ENCODE peak calls at places on chromosomes 7 and 10, in seven cellular contexts. N is neural progenitor cell, I is mammary epithelial cell, C is ovary, J is kidney epithelial cell, Z is astrocyte of the spinal cord, X is PC-9. E is an unnamed sample.

GRCh38 chr10:103265712-103266329 is 11.1 kb upstream of the INA start:
- DNase-seq in X (no peak), Z (peak; percentile 81), N (peak; percentile 89), J (peak; percentile 39), I (peak; percentile 59), C (peak; percentile 66), E (peak; percentile 81)

GRCh38 chr10:129541208-129541607 is 74.2 kb downstream of the MGMT start:
- DNase-seq in Z (peak; percentile 25), N (no peak), I (no peak), C (peak; percentile 71), J (no peak), X (no peak), E (peak; percentile 38)

GRCh38 chr7:127437772-127438330 is 45.3 kb upstream of the ZNF800 start:
- DNase-seq in X (no peak), I (peak; percentile 67), Z (peak; percentile 59), N (no peak), C (no peak), J (peak; percentile 55), E (peak; percentile 38)

GRCh38 chr10:80163741-80164341 is 31.3 kb downstream of the PLAC9 start:
- DNase-seq in I (peak; percentile 54), N (peak; percentile 75), X (peak; percentile 79), C (no peak), J (no peak), Z (peak; percentile 70), E (peak; percentile 97)

GRCh38 chr7:25037325-25037724 is 57.3 kb upstream of the OSBPL3 start:
- DNase-seq in C (no peak), X (no peak), N (no peak), Z (no peak), I (peak; percentile 27), J (no peak), E (peak; percentile 21)

GRCh38 chr7:17371656-17372524 is 73.4 kb downstream of the AHR start:
- DNase-seq in I (peak; percentile 89), C (no peak), J (peak; percentile 90), Z (peak; percentile 97), N (no peak), X (peak; percentile 75), E (peak; percentile 96)

GRCh38 chr10:117673208-117673607 is 130.7 kb downstream of the EMX2 start:
- DNase-seq in I (no peak), C (no peak), X (no peak), Z (no peak), N (no peak), J (no peak), E (no peak)

GRCh38 chr7:140080919-140081318 is 18.2 kb upstream of the PARP12 start:
- DNase-seq in N (no peak), C (no peak), Z (no peak), J (no peak), X (no peak), I (no peak), E (no peak)

GRCh38 chr7:87604264-87604663 is 3.6 kb upstream of the ABCB1 start:
- DNase-seq in C (no peak), J (no peak), N (no peak), Z (no peak), X (no peak), I (no peak), E (no peak)

GRCh38 chr10:69630651-69631400 is 779 bp downstream of the FAM241B start:
- DNase-seq in Z (no peak), I (peak; percentile 3), X (no peak), N (no peak), J (no peak), C (no peak), E (no peak)

GRCh38 chr7:98571986-98572385 is 45.1 kb upstream of the NPTX2 start:
- DNase-seq in Z (no peak), J (no peak), N (no peak), I (no peak), C (no peak), X (no peak), E (no peak)

GRCh38 chr10:52308251-52309031 is 5.6 kb upstream of the DKK1 start:
- DNase-seq in C (peak; percentile 40), N (peak; percentile 92), I (peak; percentile 45), Z (peak; percentile 82), J (no peak), X (peak; percentile 64), E (peak; percentile 84)
- H3K4me3 ChIP-seq in C (peak overlapping the region; percentile 29), N (peak overlapping the region; percentile 54), I (peak overlapping the region; percentile 42), Z (peak overlapping the region; percentile 50), J (peak overlapping the region; percentile 50), X (no peak overlapping the region), E (peak overlapping the region; percentile 54)

GRCh38 chr7:155531686-155532085 is 14.7 kb downstream of the CNPY1 start:
- DNase-seq in C (no peak), Z (no peak), X (no peak), J (no peak), N (peak; percentile 74), I (no peak), E (no peak)

GRCh38 chr7:155534691-155535090 is 11.7 kb downstream of the CNPY1 start:
- DNase-seq in J (no peak), X (no peak), Z (no peak), N (no peak), I (no peak), C (no peak), E (no peak)

GRCh38 chr7:155532792-155533119 is 13.6 kb downstream of the CNPY1 start:
- DNase-seq in Z (no peak), I (no peak), X (no peak), C (no peak), N (no peak), J (no peak), E (no peak)

GRCh38 chr7:155533120-155533826 is 13.1 kb downstream of the CNPY1 start:
- DNase-seq in J (no peak), N (peak; percentile 54), I (no peak), C (no peak), X (no peak), Z (no peak), E (no peak)

GRCh38 chr7:155533827-155534690 is 12.3 kb downstream of the CNPY1 start:
- DNase-seq in N (peak; percentile 88), I (no peak), X (no peak), J (no peak), Z (no peak), C (peak; percentile 44), E (peak; percentile 11)
- TF ChIP-seq CTCF in N (peak; percentile 79), I (peak; percentile 21), X (peak; percentile 57), J (peak; percentile 74), Z (peak; percentile 69), C (no peak), E (peak; percentile 52)

GRCh38 chr10:89364533-89364932 is 13.3 kb upstream of the IFIT1B start:
- DNase-seq in C (no peak), N (no peak), Z (no peak), J (no peak), X (no peak), I (no peak), E (no peak)
- H3K4me3 ChIP-seq in C (no peak overlapping the region), N (no peak overlapping the region), Z (no peak overlapping the region), J (no peak overlapping the region), X (no peak overlapping the region), I (no peak overlapping the region), E (no peak overlapping the region)

DNA sequence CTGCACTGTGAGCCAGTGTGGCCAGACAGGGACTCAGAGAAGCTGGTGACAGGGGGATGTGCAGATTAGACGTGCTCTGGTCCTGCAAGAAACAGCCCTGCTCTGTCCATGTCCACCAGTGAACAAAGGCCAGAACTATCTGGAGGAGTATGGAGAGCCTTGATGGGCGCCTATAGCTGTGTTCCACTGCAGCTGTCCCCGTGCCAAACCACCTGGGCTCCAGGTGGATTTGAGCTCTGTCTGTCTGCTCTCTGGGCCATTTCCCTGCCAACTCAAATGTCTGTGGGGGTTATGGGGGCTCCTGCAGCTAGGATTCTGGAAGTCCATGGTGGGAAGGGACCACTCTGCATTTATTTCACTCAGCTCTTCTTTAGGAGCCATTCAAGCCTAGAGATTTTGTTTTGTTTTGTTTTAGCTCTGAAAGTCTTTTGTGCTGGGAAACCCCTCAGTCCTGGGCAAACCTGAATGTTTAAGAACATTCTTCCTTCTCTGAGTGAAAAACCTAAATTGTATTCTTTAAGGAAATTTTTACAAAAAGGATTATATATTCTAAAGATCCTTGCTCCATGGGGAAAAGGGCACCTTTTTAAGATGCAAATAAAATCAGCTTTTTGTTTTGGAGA is 1039.5 kb upstream of the SORCS1 start:
- DNase-seq in J (no peak), I (no peak), Z (no peak), X (no peak), C (no peak), N (no peak), E (no peak)
- TF ChIP-seq CTCF in J (no peak), I (no peak), Z (no peak), X (no peak), C (no peak), N (no peak), E (no peak)

GRCh38 chr7:92753614-92754013 is 82.8 kb downstream of the CDK6 start:
- DNase-seq in J (no peak), X (no peak), N (no peak), Z (peak; percentile 34), C (no peak), I (peak; percentile 89), E (no peak)

GRCh38 chr7:92750440-92750839 is 85.9 kb downstream of the CDK6 start:
- DNase-seq in I (no peak), C (no peak), N (no peak), Z (no peak), X (no peak), J (no peak), E (peak; percentile 37)

GRCh38 chr7:92750961-92751360 is 85.4 kb downstream of the CDK6 start:
- DNase-seq in C (no peak), X (no peak), Z (peak; percentile 43), I (no peak), J (no peak), N (no peak), E (peak; percentile 31)

GRCh38 chr7:92749832-92750231 is 86.5 kb downstream of the CDK6 start:
- DNase-seq in Z (no peak), J (no peak), N (no peak), I (no peak), C (no peak), X (no peak), E (no peak)

DNA sequence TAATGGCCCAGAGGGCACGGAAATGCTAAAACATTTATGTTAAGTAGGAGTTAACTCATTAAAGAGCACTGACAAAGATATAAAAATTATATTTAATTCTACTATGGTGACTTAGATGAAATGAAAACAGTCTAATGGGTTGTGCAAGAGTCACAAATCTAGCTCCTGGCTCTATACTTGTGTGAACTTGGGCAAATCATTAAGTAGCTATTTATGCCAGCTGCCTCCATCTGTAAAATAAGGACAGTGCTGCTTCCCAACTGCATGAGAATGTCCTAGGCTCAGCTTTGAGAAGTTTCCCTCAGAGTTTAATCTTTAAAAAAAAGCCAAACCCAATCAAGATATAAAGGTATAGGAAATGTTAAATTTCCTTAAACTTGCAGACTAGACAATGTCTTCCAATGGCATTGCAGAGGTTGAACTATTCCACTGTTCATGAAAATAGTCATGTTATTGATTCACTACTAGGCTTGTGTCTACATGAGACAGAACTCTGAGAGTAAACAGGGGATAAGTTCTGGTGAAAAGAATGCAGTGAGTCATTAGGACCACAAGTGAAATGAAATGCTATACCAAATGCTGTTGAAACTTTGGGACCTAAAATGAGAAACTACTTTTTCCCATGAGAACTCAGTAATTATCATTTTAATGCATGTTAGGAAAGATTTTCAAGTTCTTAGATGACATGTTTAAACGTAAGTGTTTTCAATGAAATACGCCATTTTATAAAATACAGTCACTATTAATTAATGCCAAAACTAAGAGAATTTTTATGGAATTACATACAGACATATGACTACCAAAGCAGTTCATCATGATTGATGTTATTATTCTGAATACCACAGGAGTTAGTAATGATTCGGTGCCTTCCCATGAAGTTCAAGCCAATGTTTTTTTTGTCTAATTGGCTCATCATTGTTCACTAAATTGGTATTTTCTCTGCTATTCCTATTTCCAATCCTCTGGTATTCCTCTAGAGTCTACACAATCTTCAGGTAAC is 84.2 kb downstream of the CDK6 start:
- DNase-seq in C (no peak), N (no peak), I (peak; percentile 94), J (peak; percentile 77), Z (peak; percentile 94), X (no peak), E (peak; percentile 92)
- H3K4me3 ChIP-seq in C (no peak overlapping the region), N (no peak overlapping the region), I (no peak overlapping the region), J (no peak overlapping the region), Z (no peak overlapping the region), X (no peak overlapping the region), E (no peak overlapping the region)